ENCODE peak calls at places on chromosomes 12 and 14, in ten cellular contexts. One of them, this sample, is unnamed.

GRCh38 chr14:22251090-22251489 is 337.9 kb downstream of the DAD1 start:
- DNase-seq in psoas muscle: no peak
- DNase-seq in endodermal cell: no peak
- DNase-seq in astrocyte: no peak
- DNase-seq in tibial nerve: no peak
- DNase-seq in fibroblast of lung: no peak
- DNase-seq in left lung: no peak
- DNase-seq in prostate gland: no peak
- DNase-seq in coronary artery: no peak
- DNase-seq in SK-N-SH: no peak
- DNase-seq in this sample: no peak

GRCh38 chr12:66662729-66663128 is 16.1 kb downstream of the GRIP1 start:
- DNase-seq in psoas muscle: no peak
- DNase-seq in endodermal cell: no peak
- DNase-seq in astrocyte: peak
- DNase-seq in tibial nerve: no peak
- DNase-seq in fibroblast of lung: peak
- DNase-seq in left lung: no peak
- DNase-seq in prostate gland: no peak
- DNase-seq in coronary artery: no peak
- DNase-seq in SK-N-SH: no peak
- DNase-seq in this sample: no peak

GRCh38 chr14:95140060-95140858 is 17.1 kb downstream of the DICER1 start:
- DNase-seq in psoas muscle: no peak
- DNase-seq in endodermal cell: no peak
- DNase-seq in astrocyte: peak
- DNase-seq in tibial nerve: no peak
- DNase-seq in fibroblast of lung: no peak
- DNase-seq in left lung: no peak
- DNase-seq in prostate gland: no peak
- DNase-seq in coronary artery: no peak
- DNase-seq in SK-N-SH: no peak
- DNase-seq in this sample: no peak

GRCh38 chr12:124898200-124898950 is 16.1 kb downstream of the UBC start:
- DNase-seq in psoas muscle: no peak
- DNase-seq in endodermal cell: peak
- DNase-seq in astrocyte: no peak
- DNase-seq in tibial nerve: peak
- DNase-seq in fibroblast of lung: peak
- DNase-seq in left lung: peak
- DNase-seq in prostate gland: peak
- DNase-seq in coronary artery: no peak
- DNase-seq in SK-N-SH: peak
- DNase-seq in this sample: no peak

GRCh38 chr12:25958254-25959068 is at the start of gene RASSF8:
- DNase-seq in psoas muscle: peak
- DNase-seq in endodermal cell: peak
- DNase-seq in astrocyte: peak
- DNase-seq in tibial nerve: peak
- DNase-seq in fibroblast of lung: peak
- DNase-seq in left lung: peak
- DNase-seq in prostate gland: peak
- DNase-seq in coronary artery: peak
- DNase-seq in SK-N-SH: peak
- DNase-seq in this sample: no peak

GRCh38 chr12:85804663-85805062 is 31.5 kb downstream of the RASSF9 start:
- DNase-seq in psoas muscle: no peak
- DNase-seq in endodermal cell: no peak
- DNase-seq in astrocyte: peak
- DNase-seq in tibial nerve: no peak
- DNase-seq in fibroblast of lung: no peak
- DNase-seq in left lung: no peak
- DNase-seq in prostate gland: no peak
- DNase-seq in coronary artery: no peak
- DNase-seq in SK-N-SH: no peak
- DNase-seq in this sample: no peak

GRCh38 chr12:7069386-7069785 is 8.9 kb downstream of the C1S start:
- DNase-seq in psoas muscle: no peak
- DNase-seq in endodermal cell: no peak
- DNase-seq in astrocyte: no peak
- DNase-seq in tibial nerve: no peak
- DNase-seq in fibroblast of lung: no peak
- DNase-seq in left lung: no peak
- DNase-seq in prostate gland: no peak
- DNase-seq in coronary artery: no peak
- DNase-seq in SK-N-SH: no peak
- DNase-seq in this sample: no peak

GRCh38 chr12:50182461-50182860 is 15.3 kb upstream of the CERS5 start:
- DNase-seq in psoas muscle: no peak
- DNase-seq in endodermal cell: no peak
- DNase-seq in astrocyte: no peak
- DNase-seq in tibial nerve: no peak
- DNase-seq in fibroblast of lung: no peak
- DNase-seq in left lung: no peak
- DNase-seq in prostate gland: no peak
- DNase-seq in coronary artery: no peak
- DNase-seq in SK-N-SH: no peak
- DNase-seq in this sample: no peak

GRCh38 chr14:100726812-100727564 is at the start of gene DLK1:
- DNase-seq in psoas muscle: no peak
- DNase-seq in endodermal cell: peak
- DNase-seq in astrocyte: no peak
- DNase-seq in tibial nerve: no peak
- DNase-seq in fibroblast of lung: no peak
- DNase-seq in left lung: peak
- DNase-seq in prostate gland: no peak
- DNase-seq in coronary artery: no peak
- DNase-seq in SK-N-SH: peak
- DNase-seq in this sample: no peak

GRCh38 chr14:93033983-93034670 is 81.6 kb downstream of the ITPK1 start:
- DNase-seq in psoas muscle: no peak
- DNase-seq in endodermal cell: peak
- DNase-seq in astrocyte: no peak
- DNase-seq in tibial nerve: no peak
- DNase-seq in fibroblast of lung: no peak
- DNase-seq in left lung: no peak
- DNase-seq in prostate gland: no peak
- DNase-seq in coronary artery: no peak
- DNase-seq in SK-N-SH: peak
- DNase-seq in this sample: no peak
- TF ChIP-seq CTCF in psoas muscle: peak
- TF ChIP-seq CTCF in endodermal cell: peak
- TF ChIP-seq CTCF in astrocyte: peak
- TF ChIP-seq CTCF in tibial nerve: peak
- TF ChIP-seq CTCF in fibroblast of lung: no peak
- TF ChIP-seq CTCF in left lung: peak
- TF ChIP-seq CTCF in prostate gland: no peak
- TF ChIP-seq CTCF in coronary artery: no peak
- TF ChIP-seq CTCF in SK-N-SH: peak
- TF ChIP-seq CTCF in this sample: peak

GRCh38 chr12:58066296-58066695 is 124.9 kb downstream of the ATP23 start:
- DNase-seq in psoas muscle: no peak
- DNase-seq in endodermal cell: no peak
- DNase-seq in astrocyte: peak
- DNase-seq in tibial nerve: no peak
- DNase-seq in fibroblast of lung: no peak
- DNase-seq in left lung: no peak
- DNase-seq in prostate gland: no peak
- DNase-seq in coronary artery: no peak
- DNase-seq in SK-N-SH: no peak
- DNase-seq in this sample: peak

GRCh38 chr12:58069268-58069967 is 128.1 kb downstream of the ATP23 start:
- DNase-seq in psoas muscle: no peak
- DNase-seq in endodermal cell: no peak
- DNase-seq in astrocyte: peak
- DNase-seq in tibial nerve: no peak
- DNase-seq in fibroblast of lung: peak
- DNase-seq in left lung: no peak
- DNase-seq in prostate gland: no peak
- DNase-seq in coronary artery: no peak
- DNase-seq in SK-N-SH: no peak
- DNase-seq in this sample: no peak

GRCh38 chr12:58064681-58065080 is 123.3 kb downstream of the ATP23 start:
- DNase-seq in psoas muscle: no peak
- DNase-seq in endodermal cell: no peak
- DNase-seq in astrocyte: no peak
- DNase-seq in tibial nerve: no peak
- DNase-seq in fibroblast of lung: no peak
- DNase-seq in left lung: no peak
- DNase-seq in prostate gland: no peak
- DNase-seq in coronary artery: no peak
- DNase-seq in SK-N-SH: no peak
- DNase-seq in this sample: no peak

GRCh38 chr12:58068706-58069105 is 127.3 kb downstream of the ATP23 start:
- DNase-seq in psoas muscle: no peak
- DNase-seq in endodermal cell: no peak
- DNase-seq in astrocyte: no peak
- DNase-seq in tibial nerve: no peak
- DNase-seq in fibroblast of lung: no peak
- DNase-seq in left lung: no peak
- DNase-seq in prostate gland: no peak
- DNase-seq in coronary artery: no peak
- DNase-seq in SK-N-SH: no peak
- DNase-seq in this sample: no peak

DNA sequence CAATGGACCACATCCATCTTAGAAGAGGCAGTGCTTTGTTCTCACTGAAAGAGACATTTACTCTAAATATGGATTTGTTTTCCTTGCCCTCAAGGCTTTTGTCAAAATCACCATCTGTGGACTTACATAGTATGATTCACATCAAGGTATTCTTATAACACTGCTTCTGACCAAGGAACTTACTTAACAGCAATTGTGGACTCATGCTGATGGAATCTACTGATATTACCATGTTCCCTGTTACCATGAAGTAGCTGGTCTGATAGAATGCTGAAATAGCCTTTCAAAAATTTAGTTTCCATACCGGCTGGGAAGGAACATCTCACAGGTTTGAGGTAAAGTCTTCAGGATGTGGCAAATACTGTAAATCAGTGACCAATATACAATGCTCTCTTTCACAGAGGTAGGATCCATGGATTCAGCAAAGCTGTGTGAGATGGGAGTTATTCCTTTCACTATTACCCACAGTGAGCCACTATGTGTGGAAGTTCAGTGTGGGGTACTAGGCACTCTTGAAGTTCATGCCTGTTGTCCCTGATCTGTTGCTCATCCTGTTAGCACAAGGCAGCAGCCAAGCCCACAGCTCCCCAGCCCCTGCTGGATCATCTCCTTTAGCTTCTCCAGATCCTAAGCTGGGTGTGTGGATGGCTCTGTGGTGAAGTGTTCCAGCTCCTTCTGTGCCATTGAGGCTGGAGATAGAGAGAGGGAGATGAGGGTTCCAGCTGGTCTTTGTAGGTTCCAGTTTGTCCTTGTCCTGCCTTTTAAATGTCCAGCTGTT is 126.4 kb downstream of the ATP23 start:
- DNase-seq in psoas muscle: no peak
- DNase-seq in endodermal cell: no peak
- DNase-seq in astrocyte: peak
- DNase-seq in tibial nerve: no peak
- DNase-seq in fibroblast of lung: peak
- DNase-seq in left lung: no peak
- DNase-seq in prostate gland: no peak
- DNase-seq in coronary artery: no peak
- DNase-seq in SK-N-SH: no peak
- DNase-seq in this sample: no peak
- H3K27ac ChIP-seq in psoas muscle: no peak
- H3K27ac ChIP-seq in endodermal cell: no peak
- H3K27ac ChIP-seq in astrocyte: peak
- H3K27ac ChIP-seq in tibial nerve: no peak
- H3K27ac ChIP-seq in fibroblast of lung: no peak
- H3K27ac ChIP-seq in left lung: no peak
- H3K27ac ChIP-seq in prostate gland: no peak
- H3K27ac ChIP-seq in coronary artery: no peak
- H3K27ac ChIP-seq in SK-N-SH: no peak
- H3K27ac ChIP-seq in this sample: peak

GRCh38 chr12:76614364-76614763 is 54.8 kb upstream of the OSBPL8 start:
- DNase-seq in psoas muscle: no peak
- DNase-seq in endodermal cell: no peak
- DNase-seq in astrocyte: no peak
- DNase-seq in tibial nerve: no peak
- DNase-seq in fibroblast of lung: no peak
- DNase-seq in left lung: no peak
- DNase-seq in prostate gland: no peak
- DNase-seq in coronary artery: no peak
- DNase-seq in SK-N-SH: no peak
- DNase-seq in this sample: no peak
- TF ChIP-seq CTCF in psoas muscle: no peak
- TF ChIP-seq CTCF in endodermal cell: no peak
- TF ChIP-seq CTCF in astrocyte: no peak
- TF ChIP-seq CTCF in tibial nerve: no peak
- TF ChIP-seq CTCF in fibroblast of lung: no peak
- TF ChIP-seq CTCF in left lung: no peak
- TF ChIP-seq CTCF in prostate gland: no peak
- TF ChIP-seq CTCF in coronary artery: no peak
- TF ChIP-seq CTCF in SK-N-SH: no peak
- TF ChIP-seq CTCF in this sample: no peak

DNA sequence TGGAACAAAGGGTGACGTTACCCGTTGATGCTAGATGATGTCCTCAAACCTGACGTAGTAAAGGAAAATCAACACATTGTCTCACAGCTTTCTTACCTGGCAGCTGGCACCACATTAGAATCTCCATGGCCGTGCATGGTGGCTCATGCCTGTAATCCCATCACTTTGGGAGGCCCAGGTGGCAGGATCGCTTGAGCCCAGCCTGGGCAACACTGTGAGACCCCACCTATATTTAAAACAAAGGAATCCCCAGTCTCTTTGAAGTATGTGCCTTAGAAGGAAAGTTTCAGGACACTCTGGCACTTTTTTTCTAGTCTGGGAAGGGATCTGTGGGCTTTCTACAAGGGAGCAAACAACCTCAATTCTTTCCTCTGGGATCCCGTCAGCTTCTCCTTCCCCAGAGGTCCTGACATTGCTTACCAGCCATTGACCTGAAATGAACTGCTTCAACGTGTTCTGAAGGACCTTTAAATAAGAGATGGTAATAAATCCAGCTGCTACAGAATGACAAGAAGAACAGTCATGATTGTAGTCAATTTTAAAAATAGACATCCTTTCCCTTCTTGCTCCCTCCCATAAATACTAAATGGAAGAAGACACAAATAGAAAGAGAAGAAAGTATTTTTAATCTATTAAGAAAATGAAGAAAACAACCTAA is 33.7 kb upstream of the TTC7B start:
- DNase-seq in psoas muscle: no peak
- DNase-seq in endodermal cell: no peak
- DNase-seq in astrocyte: no peak
- DNase-seq in tibial nerve: no peak
- DNase-seq in fibroblast of lung: no peak
- DNase-seq in left lung: no peak
- DNase-seq in prostate gland: no peak
- DNase-seq in coronary artery: no peak
- DNase-seq in SK-N-SH: no peak
- DNase-seq in this sample: no peak
- H3K27ac ChIP-seq in psoas muscle: peak
- H3K27ac ChIP-seq in endodermal cell: no peak
- H3K27ac ChIP-seq in astrocyte: no peak
- H3K27ac ChIP-seq in tibial nerve: no peak
- H3K27ac ChIP-seq in fibroblast of lung: no peak
- H3K27ac ChIP-seq in left lung: no peak
- H3K27ac ChIP-seq in prostate gland: no peak
- H3K27ac ChIP-seq in coronary artery: no peak
- H3K27ac ChIP-seq in SK-N-SH: no peak
- H3K27ac ChIP-seq in this sample: peak